ENCODE peak calls at places on chromosomes 2 and 18, in nine cellular contexts. G is NCI-H748 treated with DMSO at 0.1 percent for 48 hours; O is DMS153; A is activated CD4-positive, alpha-beta T cell treated with anti-CD3 and anti-CD28 coated beads for 36 hours; K is activated T-cell treated with anti-CD3 and anti-CD28 coated beads for 48 hours; C is iris pigment epithelial cell; V is K562; S is putamen; J is EH. W is an unnamed sample.

GRCh38 chr18:29060349-29060748 is 883.4 kb upstream of the CDH2 start:
- DNase-seq in G (no peak), O (peak), A (no peak), K (no peak), C (no peak), V (no peak), S (no peak), J (no peak), W (no peak)

GRCh38 chr2:200649724-200650123 is 63.9 kb downstream of the AOX1 start:
- DNase-seq in G (no peak), O (no peak), A (no peak), K (no peak), C (no peak), V (no peak), S (no peak), J (no peak), W (no peak)

GRCh38 chr18:7946724-7947377 is 379.7 kb downstream of the PTPRM start:
- DNase-seq in G (no peak), O (peak), A (peak), K (no peak), C (peak), V (no peak), S (peak), J (peak), W (peak)

GRCh38 chr2:224287533-224287932 is 114.4 kb downstream of the FAM124B start:
- DNase-seq in G (no peak), O (no peak), A (no peak), K (no peak), C (no peak), V (no peak), S (no peak), J (no peak), W (no peak)

GRCh38 chr18:76252880-76253279 is 242.2 kb downstream of the ZNF516 start:
- DNase-seq in G (peak), O (peak), A (peak), K (no peak), C (peak), V (peak), S (no peak), J (no peak), W (peak)

GRCh38 chr2:1930956-1931914 is 186.9 kb upstream of the PXDN start:
- DNase-seq in G (no peak), O (no peak), A (no peak), K (no peak), C (no peak), V (no peak), S (peak), J (no peak), W (no peak)

GRCh38 chr18:50218432-50219197 is 23.7 kb upstream of the MYO5B start:
- DNase-seq in G (no peak), O (no peak), A (peak), K (no peak), C (peak), V (peak), S (no peak), J (peak), W (peak)

GRCh38 chr2:177585234-177585863 is 192.8 kb downstream of the AGPS start:
- DNase-seq in G (no peak), O (no peak), A (no peak), K (no peak), C (no peak), V (no peak), S (no peak), J (no peak), W (no peak)

GRCh38 chr2:8170954-8171353 is 510.9 kb upstream of the ID2 start:
- DNase-seq in G (no peak), O (no peak), A (no peak), K (no peak), C (no peak), V (no peak), S (no peak), J (peak), W (no peak)

GRCh38 chr2:86301711-86302202 is 35.7 kb downstream of the REEP1 start:
- DNase-seq in G (no peak), O (peak), A (no peak), K (no peak), C (no peak), V (no peak), S (no peak), J (no peak), W (no peak)

GRCh38 chr2:201118121-201118956 is 2.4 kb downstream of the CFLAR start:
- DNase-seq in G (no peak), O (peak), A (peak), K (peak), C (peak), V (peak), S (peak), J (peak), W (peak)

GRCh38 chr2:32058130-32058529 is 5.2 kb upstream of the SPAST start:
- DNase-seq in G (no peak), O (no peak), A (no peak), K (no peak), C (peak), V (peak), S (no peak), J (peak), W (peak)

GRCh38 chr2:165837122-165837521 is 43.1 kb upstream of the GALNT3 start:
- DNase-seq in G (no peak), O (no peak), A (no peak), K (no peak), C (peak), V (no peak), S (no peak), J (peak), W (peak)

GRCh38 chr2:15811367-15811766 is 129.0 kb upstream of the MYCN start:
- DNase-seq in G (no peak), O (no peak), A (no peak), K (no peak), C (peak), V (no peak), S (no peak), J (no peak), W (no peak)

GRCh38 chr2:160332318-160332717 is 132.2 kb upstream of the ITGB6 start:
- DNase-seq in G (peak), O (peak), A (peak), K (no peak), C (peak), V (no peak), S (no peak), J (peak), W (peak)

GRCh38 chr18:48676756-48677368 is 138.0 kb downstream of the CTIF start:
- DNase-seq in G (peak), O (no peak), A (peak), K (peak), C (peak), V (peak), S (peak), J (peak), W (peak)

GRCh38 chr2:231800493-231801091 is 14.3 kb downstream of the COPS7B start:
- DNase-seq in G (no peak), O (no peak), A (peak), K (peak), C (peak), V (peak), S (no peak), J (peak), W (peak)

GRCh38 chr2:152454391-152454790 is 119.4 kb downstream of the FMNL2 start:
- DNase-seq in G (no peak), O (no peak), A (no peak), K (no peak), C (no peak), V (no peak), S (no peak), J (no peak), W (no peak)

GRCh38 chr2:101827246-101827645 is 129.7 kb downstream of the MAP4K4 start:
- DNase-seq in G (no peak), O (no peak), A (no peak), K (no peak), C (peak), V (peak), S (no peak), J (peak), W (peak)

GRCh38 chr2:88709117-88709739 is 17.8 kb downstream of the RPIA start:
- DNase-seq in G (no peak), O (no peak), A (no peak), K (no peak), C (peak), V (no peak), S (no peak), J (peak), W (peak)

GRCh38 chr2:104638795-104639194 is 215.1 kb upstream of the POU3F3 start:
- DNase-seq in G (no peak), O (no peak), A (no peak), K (no peak), C (no peak), V (no peak), S (no peak), J (no peak), W (no peak)

GRCh38 chr2:190717306-190717705 is 68.4 kb downstream of the NAB1 start:
- DNase-seq in G (no peak), O (no peak), A (no peak), K (no peak), C (no peak), V (peak), S (no peak), J (no peak), W (no peak)

GRCh38 chr2:202142540-202142939 is 69.5 kb downstream of the KIAA2012 start:
- DNase-seq in G (no peak), O (no peak), A (no peak), K (no peak), C (no peak), V (no peak), S (no peak), J (no peak), W (no peak)

GRCh38 chr2:38702413-38702812 is 36.5 kb downstream of the GALM start:
- DNase-seq in G (no peak), O (no peak), A (no peak), K (no peak), C (peak), V (peak), S (no peak), J (peak), W (peak)

GRCh38 chr2:31205186-31205585 is 12.1 kb downstream of the CAPN14 start:
- DNase-seq in G (no peak), O (no peak), A (no peak), K (no peak), C (no peak), V (no peak), S (no peak), J (no peak), W (no peak)

GRCh38 chr2:48445091-48445725 is 84.7 kb upstream of the STON1 start:
- DNase-seq in G (no peak), O (no peak), A (no peak), K (no peak), C (no peak), V (no peak), S (no peak), J (no peak), W (no peak)

GRCh38 chr2:26299488-26300092 is 46.4 kb upstream of the SELENOI start:
- DNase-seq in G (no peak), O (no peak), A (peak), K (no peak), C (peak), V (no peak), S (no peak), J (peak), W (peak)

GRCh38 chr2:173964565-173965371 is 405 bp downstream of the SP3 start:
- DNase-seq in G (peak), O (peak), A (peak), K (peak), C (peak), V (peak), S (peak), J (peak), W (peak)

GRCh38 chr2:136131961-136132839 is 14.3 kb upstream of the CXCR4 start:
- DNase-seq in G (no peak), O (peak), A (peak), K (peak), C (no peak), V (no peak), S (no peak), J (no peak), W (no peak)